ENCODE peak calls at places on chromosomes 12 and 14, in five cellular contexts. W, E, F, U and C are unnamed samples.

GRCh38 chr12:21677622-21678277 is 20.1 kb upstream of the LDHB start:
- DNase-seq in W (no peak), E (no peak), F (no peak), U (no peak), C (no peak)

GRCh38 chr12:95601626-95602025 is 50.4 kb upstream of the USP44 start:
- DNase-seq in W (no peak), E (no peak), F (no peak), U (no peak), C (no peak)

GRCh38 chr14:91232052-91232451 is 12.5 kb downstream of the GPR68 start:
- DNase-seq in W (no peak), E (no peak), F (no peak), U (no peak), C (no peak)

GRCh38 chr14:29927596-29928341 is at the start of gene PRKD1:
- DNase-seq in W (peak), E (peak), F (peak), U (peak), C (peak)

GRCh38 chr14:44565968-44566367 is 58.9 kb upstream of the FSCB start:
- DNase-seq in W (no peak), E (no peak), F (no peak), U (no peak), C (no peak)

GRCh38 chr14:92519246-92520101 is 5.9 kb downstream of the RIN3 start:
- DNase-seq in W (no peak), E (no peak), F (no peak), U (no peak), C (no peak)

GRCh38 chr14:75452900-75453816 is 25.3 kb downstream of the JDP2 start:
- DNase-seq in W (peak), E (peak), F (peak), U (no peak), C (peak)

GRCh38 chr12:112792743-112793142 is 1.2 kb downstream of the RPH3A start:
- DNase-seq in W (no peak), E (no peak), F (no peak), U (no peak), C (no peak)

GRCh38 chr12:43988838-43989560 is 153.1 kb downstream of the TMEM117 start:
- DNase-seq in W (no peak), E (no peak), F (no peak), U (peak), C (no peak)

GRCh38 chr12:131536337-131536736 is 174.6 kb upstream of the SFSWAP start:
- DNase-seq in W (no peak), E (no peak), F (no peak), U (no peak), C (no peak)

GRCh38 chr12:92560713-92561542 is 141.9 kb upstream of the PLEKHG7 start:
- DNase-seq in W (no peak), E (no peak), F (no peak), U (no peak), C (no peak)

GRCh38 chr14:68211421-68211820 is 391.8 kb downstream of the RAD51B start:
- DNase-seq in W (no peak), E (no peak), F (no peak), U (no peak), C (no peak)

GRCh38 chr12:117514016-117514415 is 152.6 kb upstream of the NOS1 start:
- DNase-seq in W (no peak), E (no peak), F (peak), U (no peak), C (no peak)

GRCh38 chr14:98217530-98217929 is 1054.5 kb downstream of the BCL11B start:
- DNase-seq in W (no peak), E (no peak), F (no peak), U (no peak), C (no peak)

GRCh38 chr12:81722004-81722403 is 37.1 kb downstream of the PPFIA2 start:
- DNase-seq in W (no peak), E (no peak), F (no peak), U (no peak), C (no peak)

GRCh38 chr12:122023339-122024131 is 1.9 kb downstream of the BCL7A start:
- DNase-seq in W (peak), E (peak), F (peak), U (peak), C (peak)

GRCh38 chr12:2832550-2833127 is 2.2 kb downstream of the NRIP2 start:
- DNase-seq in W (no peak), E (no peak), F (no peak), U (no peak), C (peak)

GRCh38 chr14:22386924-22387775 is 201.9 kb downstream of the DAD1 start:
- DNase-seq in W (peak), E (peak), F (peak), U (peak), C (peak)

GRCh38 chr14:53022593-53022992 is 71.7 kb upstream of the FERMT2 start:
- DNase-seq in W (no peak), E (no peak), F (no peak), U (no peak), C (no peak)

GRCh38 chr12:76197283-76197682 is 112.8 kb upstream of the NAP1L1 start:
- DNase-seq in W (no peak), E (no peak), F (no peak), U (no peak), C (no peak)

GRCh38 chr14:100438678-100439592 is 115.8 kb downstream of the SLC25A47 start:
- DNase-seq in W (no peak), E (no peak), F (no peak), U (no peak), C (no peak)

GRCh38 chr12:4118017-4118510 is 155.5 kb upstream of the CCND2 start:
- DNase-seq in W (peak), E (no peak), F (no peak), U (peak), C (no peak)

GRCh38 chr12:72053604-72054003 is 115.0 kb downstream of the TPH2 start:
- DNase-seq in W (no peak), E (no peak), F (no peak), U (no peak), C (no peak)

GRCh38 chr14:73620268-73620667 is 8.0 kb downstream of the ACOT6 start:
- DNase-seq in W (no peak), E (no peak), F (no peak), U (no peak), C (no peak)

GRCh38 chr12:105481906-105482305 is 151.4 kb downstream of the C12orf75 start:
- DNase-seq in W (no peak), E (no peak), F (no peak), U (no peak), C (no peak)

GRCh38 chr12:76666272-76666845 is 97.6 kb upstream of the ZDHHC17 start:
- DNase-seq in W (no peak), E (no peak), F (no peak), U (no peak), C (no peak)

GRCh38 chr14:100393362-100393761 is 70.2 kb downstream of the SLC25A47 start:
- DNase-seq in W (no peak), E (no peak), F (no peak), U (no peak), C (no peak)

GRCh38 chr12:5114436-5114835 is 70.8 kb downstream of the KCNA5 start:
- DNase-seq in W (no peak), E (no peak), F (no peak), U (no peak), C (no peak)

GRCh38 chr12:48764521-48764920 is 24.4 kb downstream of the ADCY6 start:
- DNase-seq in W (no peak), E (no peak), F (no peak), U (no peak), C (no peak)

GRCh38 chr12:108854453-108855283 is 2.7 kb downstream of the SSH1 start:
- DNase-seq in W (peak), E (no peak), F (no peak), U (peak), C (no peak)

GRCh38 chr14:95998656-95999055 is 40.5 kb upstream of the C14orf132 start:
- DNase-seq in W (no peak), E (no peak), F (no peak), U (no peak), C (no peak)

GRCh38 chr14:74610199-74610865 is 1.7 kb downstream of the LTBP2 start:
- DNase-seq in W (no peak), E (no peak), F (no peak), U (no peak), C (no peak)

GRCh38 chr14:45526715-45527549 is 273.9 kb upstream of the MIS18BP1 start:
- DNase-seq in W (no peak), E (peak), F (peak), U (peak), C (peak)

GRCh38 chr12:67400742-67401141 is 131.6 kb downstream of the CAND1 start:
- DNase-seq in W (no peak), E (no peak), F (no peak), U (no peak), C (no peak)

GRCh38 chr14:76710093-76711010 is 50.9 kb upstream of the VASH1 start:
- DNase-seq in W (no peak), E (peak), F (peak), U (peak), C (peak)

GRCh38 chr12:55072093-55072492 is 52.3 kb downstream of the NEUROD4 start:
- DNase-seq in W (no peak), E (no peak), F (peak), U (peak), C (peak)

GRCh38 chr14:56247495-56248087 is 129.4 kb downstream of the PELI2 start:
- DNase-seq in W (no peak), E (no peak), F (peak), U (no peak), C (no peak)
- TF ChIP-seq CTCF in W (no peak), E (peak), F (peak), U (peak), C (no peak)

DNA sequence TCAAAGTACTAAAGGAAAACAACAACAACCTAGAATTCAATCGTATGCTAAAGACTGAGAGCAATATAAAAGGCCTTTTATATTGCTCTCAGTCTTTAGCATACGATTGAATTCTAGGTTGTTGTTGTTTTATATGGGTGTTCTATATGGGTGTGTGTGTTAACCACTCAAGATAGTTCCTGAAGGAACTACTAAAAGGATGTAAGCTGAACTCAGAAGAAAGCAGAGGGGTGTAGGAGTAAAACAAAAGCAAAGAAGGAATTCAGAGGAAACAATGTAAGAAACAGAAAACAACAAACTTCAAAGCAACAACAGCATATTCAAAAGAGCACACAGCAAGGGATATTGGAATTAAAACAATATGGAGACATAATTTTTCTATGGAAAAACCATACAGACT is 5.4 kb downstream of the ZNF891 start:
- DNase-seq in W (no peak), E (no peak), F (no peak), U (no peak), C (no peak)
- TF ChIP-seq CTCF in W (no peak), E (no peak), F (no peak), U (no peak), C (no peak)

GRCh38 chr12:124082676-124083075 is 109.7 kb downstream of the ZNF664 start:
- DNase-seq in W (no peak), E (no peak), F (no peak), U (no peak), C (no peak)

GRCh38 chr12:124082012-124082411 is 109.0 kb downstream of the ZNF664 start:
- DNase-seq in W (no peak), E (no peak), F (no peak), U (no peak), C (no peak)

GRCh38 chr12:124078800-124079199 is 105.8 kb downstream of the ZNF664 start:
- DNase-seq in W (no peak), E (no peak), F (no peak), U (no peak), C (no peak)

GRCh38 chr12:124077730-124078129 is 104.7 kb downstream of the ZNF664 start:
- DNase-seq in W (no peak), E (no peak), F (no peak), U (no peak), C (no peak)

GRCh38 chr12:124080649-124081048 is 107.6 kb downstream of the ZNF664 start:
- DNase-seq in W (no peak), E (no peak), F (no peak), U (no peak), C (no peak)
- TF ChIP-seq CTCF in W (no peak), E (no peak), F (no peak), U (no peak), C (no peak)

GRCh38 chr14:39368261-39368959 is 63.8 kb downstream of the FBXO33 start:
- DNase-seq in W (peak), E (peak), F (peak), U (peak), C (peak)
- TF ChIP-seq CTCF in W (peak), E (peak), F (peak), U (peak), C (peak)

GRCh38 chr14:56280843-56281242 is 162.6 kb downstream of the PELI2 start:
- DNase-seq in W (no peak), E (no peak), F (no peak), U (no peak), C (no peak)
- TF ChIP-seq CTCF in W (no peak), E (peak), F (no peak), U (no peak), C (no peak)

DNA sequence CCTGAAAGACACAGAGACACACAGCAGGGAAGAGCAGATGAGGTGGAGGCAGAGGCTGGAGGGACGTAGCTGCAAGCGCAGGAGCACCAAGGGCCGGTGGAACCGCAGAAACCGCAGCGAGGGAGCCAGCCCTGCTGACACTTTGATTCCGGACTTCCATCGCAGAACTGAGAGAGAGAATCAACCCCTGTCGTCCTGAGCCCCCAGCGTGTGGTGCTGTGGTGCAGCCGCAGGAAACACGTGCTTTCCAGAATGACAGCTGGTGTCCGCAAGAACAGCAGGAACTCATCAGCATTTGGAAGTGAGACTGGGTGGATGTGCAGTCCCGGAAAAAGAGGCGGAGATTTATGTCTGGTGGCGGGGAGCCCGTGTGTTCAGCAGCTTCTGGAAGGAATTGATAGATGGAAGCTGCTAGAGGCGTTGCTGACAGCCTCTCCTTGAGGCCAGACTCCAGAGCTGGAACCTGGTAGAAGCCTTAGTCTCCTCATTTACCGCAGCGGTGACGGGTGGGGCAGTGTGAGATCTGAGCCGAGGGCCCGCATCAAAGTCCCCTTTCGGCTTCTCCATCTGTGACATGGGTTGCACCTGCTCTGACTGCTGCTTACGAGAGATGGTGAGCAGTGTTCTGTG is 21.9 kb upstream of the KLC1 start:
- DNase-seq in W (peak), E (peak), F (peak), U (peak), C (peak)
- TF ChIP-seq CTCF in W (peak), E (no peak), F (peak), U (no peak), C (no peak)

GRCh38 chr14:24679248-24680085 is 45.5 kb upstream of the GZMB start:
- DNase-seq in W (no peak), E (no peak), F (no peak), U (peak), C (no peak)
- TF ChIP-seq CTCF in W (no peak), E (no peak), F (no peak), U (no peak), C (peak)